ENCODE peak calls at places on chromosome 16, in nine cellular contexts. R is fibroblast of mammary gland, A is body of pancreas, I is endothelial cell of umbilical vein, E is pancreas, U is SK-N-SH, V is H1, L is AG10803, P is PC-9. G is an unnamed sample.

GRCh38 chr16:72517154-72517553 is 345.2 kb upstream of the PMFBP1 start:
- DNase-seq in P (no peak), V (no peak), E (no peak), L (peak), U (no peak), A (no peak), I (no peak), R (no peak), G (no peak)

GRCh38 chr16:78815713-78816112 is 716.3 kb downstream of the WWOX start:
- DNase-seq in I (no peak), L (no peak), R (no peak), E (no peak), A (no peak), U (no peak), P (no peak), V (no peak), G (no peak)

GRCh38 chr16:58054289-58054688 is 28.7 kb downstream of the MMP15 start:
- DNase-seq in U (no peak), E (no peak), I (no peak), V (no peak), R (no peak), A (no peak), L (no peak), P (no peak), G (no peak)

GRCh38 chr16:67526149-67526732 is 2.4 kb upstream of the RIPOR1 start:
- DNase-seq in U (no peak), V (no peak), P (no peak), A (no peak), I (no peak), R (no peak), E (no peak), L (no peak), G (peak)

GRCh38 chr16:49183911-49184310 is 97.7 kb downstream of the CBLN1 start:
- DNase-seq in V (peak), A (no peak), U (peak), I (no peak), R (peak), L (no peak), P (no peak), E (no peak), G (no peak)

GRCh38 chr16:23519282-23519681 is 9.0 kb upstream of the GGA2 start:
- DNase-seq in V (no peak), A (no peak), I (no peak), R (no peak), P (no peak), E (no peak), U (no peak), L (no peak), G (no peak)

GRCh38 chr16:69514366-69514765 is 51.4 kb upstream of the NFAT5 start:
- DNase-seq in I (no peak), E (no peak), P (peak), R (no peak), V (no peak), L (no peak), A (no peak), U (no peak), G (no peak)

GRCh38 chr16:24853169-24853824 is 7.5 kb downstream of the SLC5A11 start:
- DNase-seq in R (peak), A (no peak), P (no peak), I (no peak), L (no peak), V (no peak), E (no peak), U (no peak), G (no peak)

GRCh38 chr16:89374393-89374948 is 115.9 kb downstream of the ANKRD11 start:
- DNase-seq in U (peak), V (no peak), L (no peak), A (no peak), E (no peak), I (no peak), P (no peak), R (peak), G (no peak)

GRCh38 chr16:69204106-69204655 is 17.2 kb downstream of the SNTB2 start:
- DNase-seq in U (no peak), R (no peak), I (no peak), A (no peak), E (no peak), L (no peak), P (no peak), V (no peak), G (no peak)

GRCh38 chr16:64952177-64952576 is 169.7 kb downstream of the CDH11 start:
- DNase-seq in L (peak), U (no peak), E (no peak), I (peak), A (no peak), R (peak), P (no peak), V (no peak), G (peak)

GRCh38 chr16:52537463-52537862 is 9.5 kb downstream of the TOX3 start:
- DNase-seq in L (no peak), I (no peak), E (no peak), A (no peak), P (no peak), V (no peak), R (no peak), U (no peak), G (no peak)

GRCh38 chr16:80046848-80047247 is 446.3 kb upstream of the MAF start:
- DNase-seq in A (no peak), L (no peak), U (no peak), V (no peak), R (no peak), P (no peak), E (no peak), I (no peak), G (no peak)

GRCh38 chr16:74053784-74054306 is 242.8 kb upstream of the PSMD7 start:
- DNase-seq in I (no peak), A (no peak), V (no peak), L (no peak), U (no peak), R (no peak), E (no peak), P (no peak), G (no peak)

GRCh38 chr16:55369151-55369550 is 45.1 kb downstream of the IRX6 start:
- DNase-seq in L (no peak), U (no peak), R (no peak), A (no peak), V (no peak), P (no peak), E (no peak), I (no peak), G (no peak)

GRCh38 chr16:54533856-54534490 is 247.4 kb upstream of the IRX3 start:
- DNase-seq in V (no peak), E (no peak), P (no peak), I (no peak), U (no peak), A (no peak), L (no peak), R (no peak), G (no peak)

GRCh38 chr16:50697881-50698767 is 4.7 kb downstream of the NOD2 start:
- DNase-seq in V (no peak), A (no peak), I (peak), E (peak), P (no peak), L (peak), R (peak), U (no peak), G (no peak)

GRCh38 chr16:22787456-22788189 is 26.3 kb upstream of the HS3ST2 start:
- DNase-seq in I (no peak), A (no peak), U (peak), V (no peak), R (peak), P (peak), E (no peak), L (peak), G (peak)

GRCh38 chr16:57801098-57801855 is 1.0 kb downstream of the KIFC3 start:
- DNase-seq in U (peak), I (peak), E (no peak), L (peak), R (peak), V (no peak), P (peak), A (no peak), G (peak)

GRCh38 chr16:980595-980854 is 1.0 kb upstream of the SOX8 start:
- DNase-seq in U (peak), P (no peak), L (no peak), I (no peak), A (no peak), V (no peak), R (no peak), E (no peak), G (peak)

GRCh38 chr16:15031596-15031995 is 24.3 kb downstream of the NTAN1 start:
- DNase-seq in I (no peak), L (no peak), U (no peak), R (no peak), P (no peak), E (no peak), A (no peak), V (no peak), G (no peak)

GRCh38 chr16:84446596-84447392 is 57.7 kb downstream of the MEAK7 start:
- DNase-seq in L (peak), U (no peak), A (no peak), R (peak), E (no peak), I (no peak), P (no peak), V (no peak), G (no peak)

GRCh38 chr16:57862698-57863433 is 60.6 kb upstream of the KIFC3 start:
- DNase-seq in R (no peak), L (no peak), A (no peak), I (no peak), P (no peak), E (no peak), V (no peak), U (no peak), G (no peak)

GRCh38 chr16:29877266-29877961 is 14.4 kb upstream of the CDIPT start:
- DNase-seq in P (no peak), I (peak), E (no peak), U (peak), L (no peak), A (no peak), R (peak), V (peak), G (peak)

DNA sequence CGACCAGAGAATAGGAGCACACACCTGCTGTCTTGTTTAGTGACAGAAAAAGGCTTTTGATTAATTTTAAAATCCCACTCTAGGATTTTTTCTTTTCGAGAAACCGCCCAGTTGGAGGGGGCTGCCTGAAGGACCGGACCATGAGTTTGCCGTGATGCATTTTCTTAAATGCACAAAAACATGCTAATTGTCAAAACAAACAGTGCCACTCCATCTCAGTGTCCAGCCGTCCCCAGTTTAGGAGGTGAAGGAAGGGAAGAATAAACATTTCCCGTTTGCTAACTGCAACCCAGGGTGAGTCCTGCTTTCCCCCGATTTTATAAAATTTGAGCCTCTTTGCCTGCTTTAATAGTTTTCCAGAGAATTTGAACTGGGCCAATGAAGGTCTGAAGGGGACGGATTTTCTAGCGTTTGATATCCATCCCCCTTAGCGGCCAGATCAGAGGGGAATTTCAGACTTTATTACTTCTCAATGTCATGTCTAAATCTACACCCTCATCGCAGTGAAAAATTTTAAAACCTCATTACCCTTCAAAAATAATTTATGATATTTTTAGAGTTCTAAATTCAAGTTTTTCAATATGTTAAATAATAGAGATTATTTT is 3.3 kb downstream of the FOXC2 start:
- DNase-seq in L (no peak), P (no peak), A (no peak), R (no peak), V (no peak), E (no peak), U (no peak), I (peak), G (no peak)
- H3K4me3 ChIP-seq in L (peak), P (no peak), A (no peak), R (peak), V (no peak), E (no peak), U (no peak), I (peak), G (peak)

DNA sequence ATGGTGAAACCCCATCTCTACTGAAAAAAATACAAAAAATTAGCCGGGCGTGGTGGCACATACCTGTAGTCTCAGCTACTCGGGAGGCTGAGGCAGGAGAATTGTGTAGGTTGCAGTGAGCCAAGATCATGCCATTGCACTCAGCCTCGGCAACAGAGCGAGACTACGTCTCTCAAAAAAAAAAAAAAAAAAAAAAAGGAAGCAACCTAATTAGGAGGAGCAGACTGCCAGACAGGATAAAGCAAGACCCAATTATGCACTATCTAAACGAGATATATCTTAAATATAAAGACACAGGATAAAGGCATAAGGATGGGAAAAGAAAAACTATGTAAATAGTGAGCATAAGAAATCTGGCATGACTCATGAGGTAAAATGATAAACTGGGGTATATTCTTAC is 5.0 kb downstream of the TXNDC11 start:
- DNase-seq in P (no peak), V (no peak), L (no peak), I (no peak), U (no peak), E (no peak), A (no peak), R (no peak), G (no peak)
- H3K4me3 ChIP-seq in P (no peak), V (no peak), L (no peak), I (no peak), U (no peak), E (no peak), A (no peak), R (no peak), G (no peak)

GRCh38 chr16:12904041-12904671 is 2.8 kb downstream of the SHISA9 start:
- DNase-seq in U (no peak), I (no peak), V (no peak), L (no peak), E (no peak), P (no peak), A (no peak), R (no peak), G (no peak)
- H3K4me3 ChIP-seq in U (no peak), I (no peak), V (peak), L (no peak), E (no peak), P (peak), A (no peak), R (no peak), G (no peak)

GRCh38 chr16:2002406-2003230 is 7.0 kb downstream of the ZNF598 start:
- DNase-seq in L (no peak), V (no peak), R (no peak), A (no peak), E (peak), I (no peak), P (no peak), U (no peak), G (no peak)

GRCh38 chr16:2005646-2006045 is 4.0 kb downstream of the ZNF598 start:
- DNase-seq in U (no peak), P (no peak), V (no peak), R (no peak), L (peak), I (peak), A (no peak), E (peak), G (no peak)

GRCh38 chr16:2003231-2003826 is 6.3 kb downstream of the ZNF598 start:
- DNase-seq in L (no peak), R (no peak), I (no peak), P (no peak), U (no peak), V (no peak), A (no peak), E (no peak), G (no peak)

GRCh38 chr16:2004795-2005517 is 4.7 kb downstream of the ZNF598 start:
- DNase-seq in A (no peak), P (no peak), V (no peak), L (no peak), U (no peak), E (peak), I (no peak), R (peak), G (no peak)

GRCh38 chr16:2003827-2004641 is 5.6 kb downstream of the ZNF598 start:
- DNase-seq in U (peak), P (peak), R (peak), E (peak), L (peak), V (peak), A (peak), I (peak), G (peak)
- H3K4me3 ChIP-seq in U (no peak), P (no peak), R (no peak), E (peak), L (no peak), V (no peak), A (no peak), I (no peak), G (no peak)

DNA sequence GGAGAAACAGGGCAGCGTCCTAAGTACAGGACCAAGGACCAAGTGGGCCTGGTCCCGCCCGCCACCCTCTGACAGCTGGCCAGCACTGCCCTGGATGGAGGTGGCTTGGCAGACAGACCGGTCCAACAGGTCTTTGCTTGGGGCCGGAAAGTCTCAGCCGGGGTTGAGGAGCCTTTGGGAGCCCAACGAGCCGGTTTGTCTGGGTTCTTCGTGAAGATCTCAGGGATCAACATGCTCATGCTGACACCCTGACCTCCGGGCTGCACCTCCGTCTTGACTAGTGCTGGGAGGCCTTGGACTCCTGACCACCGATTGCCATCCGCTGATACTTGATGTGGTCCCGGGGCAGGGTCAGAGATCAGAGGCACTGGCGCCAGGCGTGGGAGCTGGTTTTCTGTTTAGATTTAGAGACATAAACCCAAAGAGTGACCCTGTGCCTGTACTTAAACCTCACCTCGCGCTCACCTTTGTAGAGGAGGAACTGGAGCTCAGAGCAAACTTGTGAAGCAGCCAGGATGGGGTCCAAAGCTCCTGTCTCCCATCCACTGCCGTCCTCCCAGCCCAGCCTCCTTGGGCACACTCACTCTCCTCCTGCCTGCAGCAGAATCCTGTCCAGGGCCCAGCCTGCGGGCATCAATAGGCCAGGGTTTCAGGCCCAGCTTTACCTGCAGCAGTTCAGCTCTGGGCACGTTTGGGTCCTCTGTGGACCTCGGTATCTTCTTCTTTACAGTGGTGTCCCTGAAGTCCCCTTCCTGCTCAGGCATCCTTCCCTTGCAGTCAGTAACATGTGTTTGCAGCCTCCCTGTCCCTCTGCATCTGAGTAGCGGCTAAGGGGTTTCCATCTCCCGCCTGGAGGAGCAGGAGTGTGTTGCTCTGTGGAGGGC is 92.0 kb upstream of the GSE1 start:
- DNase-seq in R (no peak), U (no peak), V (no peak), I (no peak), E (peak), P (peak), L (no peak), A (peak), G (no peak)
- H3K4me3 ChIP-seq in R (no peak), U (no peak), V (no peak), I (no peak), E (no peak), P (no peak), L (no peak), A (no peak), G (peak)

DNA sequence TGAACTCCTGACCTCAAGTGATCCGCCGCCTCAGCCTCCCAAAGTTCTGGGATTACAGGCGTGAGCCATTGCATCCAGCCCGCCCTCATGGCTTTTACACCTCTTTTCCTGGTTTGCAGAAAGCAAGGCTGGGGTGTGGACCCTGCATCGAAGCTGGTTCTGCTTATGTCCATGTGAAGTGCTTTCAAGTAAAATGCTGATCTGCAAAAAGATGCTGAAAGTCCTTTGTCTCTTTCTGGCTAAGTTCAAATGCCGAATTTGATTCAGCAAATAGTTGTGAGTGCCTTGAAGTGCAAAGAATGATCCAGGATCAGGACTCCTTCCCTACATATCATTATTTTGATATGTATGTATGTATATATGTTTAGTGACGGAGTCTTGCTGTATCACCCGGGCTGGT is 17.1 kb downstream of the NAA60 start:
- DNase-seq in R (no peak), U (no peak), L (no peak), I (no peak), P (no peak), E (no peak), A (no peak), V (no peak), G (no peak)
- H3K4me3 ChIP-seq in R (no peak), U (no peak), L (no peak), I (no peak), P (no peak), E (no peak), A (no peak), V (no peak), G (no peak)

GRCh38 chr16:87847785-87848675 is 21.3 kb downstream of the SLC7A5 start:
- DNase-seq in V (no peak), L (no peak), P (no peak), U (no peak), R (no peak), A (peak), E (no peak), I (no peak), G (no peak)
- H3K4me3 ChIP-seq in V (no peak), L (no peak), P (no peak), U (no peak), R (no peak), A (no peak), E (no peak), I (no peak), G (no peak)